ENCODE peak calls at places on chromosomes 6 and 20, in ten cellular contexts. One of them, this sample, is unnamed.

GRCh38 chr20:57526067-57526884 is 1.3 kb upstream of the CTCFL start:
- DNase-seq in stimulated activated CD8-positive, alpha-beta memory T cell treated with anti-CD3 and anti-CD28 coated beads, Interleukin-4, amount 100 ng/mL, for 24 hours: no peak
- DNase-seq in brain microvascular endothelial cell: no peak
- DNase-seq in Ammon's horn: no peak
- DNase-seq in body of pancreas: no peak
- DNase-seq in WTC11: peak
- DNase-seq in progenitor cell of endocrine pancreas: no peak
- DNase-seq in AG09309: no peak
- DNase-seq in KBM-7: peak
- DNase-seq in GM13976: no peak
- DNase-seq in this sample: no peak

GRCh38 chr6:154555075-154555677 is 44.7 kb upstream of the CNKSR3 start:
- DNase-seq in stimulated activated CD8-positive, alpha-beta memory T cell treated with anti-CD3 and anti-CD28 coated beads, Interleukin-4, amount 100 ng/mL, for 24 hours: no peak
- DNase-seq in brain microvascular endothelial cell: no peak
- DNase-seq in Ammon's horn: no peak
- DNase-seq in body of pancreas: peak
- DNase-seq in WTC11: no peak
- DNase-seq in progenitor cell of endocrine pancreas: no peak
- DNase-seq in AG09309: no peak
- DNase-seq in KBM-7: no peak
- DNase-seq in GM13976: no peak
- DNase-seq in this sample: peak

GRCh38 chr6:31651602-31652191 is 764 bp downstream of the BAG6 start:
- DNase-seq in stimulated activated CD8-positive, alpha-beta memory T cell treated with anti-CD3 and anti-CD28 coated beads, Interleukin-4, amount 100 ng/mL, for 24 hours: no peak
- DNase-seq in brain microvascular endothelial cell: peak
- DNase-seq in Ammon's horn: peak
- DNase-seq in body of pancreas: peak
- DNase-seq in WTC11: peak
- DNase-seq in progenitor cell of endocrine pancreas: no peak
- DNase-seq in AG09309: peak
- DNase-seq in KBM-7: peak
- DNase-seq in GM13976: peak
- DNase-seq in this sample: peak

GRCh38 chr6:35487653-35488516 is 9.0 kb downstream of the TEAD3 start:
- DNase-seq in stimulated activated CD8-positive, alpha-beta memory T cell treated with anti-CD3 and anti-CD28 coated beads, Interleukin-4, amount 100 ng/mL, for 24 hours: no peak
- DNase-seq in brain microvascular endothelial cell: no peak
- DNase-seq in Ammon's horn: no peak
- DNase-seq in body of pancreas: no peak
- DNase-seq in WTC11: no peak
- DNase-seq in progenitor cell of endocrine pancreas: no peak
- DNase-seq in AG09309: no peak
- DNase-seq in KBM-7: peak
- DNase-seq in GM13976: no peak
- DNase-seq in this sample: peak

GRCh38 chr6:137728386-137729349 is 138.4 kb upstream of the TNFAIP3 start:
- DNase-seq in stimulated activated CD8-positive, alpha-beta memory T cell treated with anti-CD3 and anti-CD28 coated beads, Interleukin-4, amount 100 ng/mL, for 24 hours: no peak
- DNase-seq in brain microvascular endothelial cell: peak
- DNase-seq in Ammon's horn: peak
- DNase-seq in body of pancreas: peak
- DNase-seq in WTC11: no peak
- DNase-seq in progenitor cell of endocrine pancreas: no peak
- DNase-seq in AG09309: peak
- DNase-seq in KBM-7: no peak
- DNase-seq in GM13976: no peak
- DNase-seq in this sample: peak

GRCh38 chr20:8796088-8796665 is 272.7 kb upstream of the PLCB4 start:
- DNase-seq in stimulated activated CD8-positive, alpha-beta memory T cell treated with anti-CD3 and anti-CD28 coated beads, Interleukin-4, amount 100 ng/mL, for 24 hours: no peak
- DNase-seq in brain microvascular endothelial cell: no peak
- DNase-seq in Ammon's horn: no peak
- DNase-seq in body of pancreas: no peak
- DNase-seq in WTC11: no peak
- DNase-seq in progenitor cell of endocrine pancreas: no peak
- DNase-seq in AG09309: peak
- DNase-seq in KBM-7: no peak
- DNase-seq in GM13976: no peak
- DNase-seq in this sample: peak

GRCh38 chr20:25220810-25221591 is 25.5 kb downstream of the ENTPD6 start:
- DNase-seq in stimulated activated CD8-positive, alpha-beta memory T cell treated with anti-CD3 and anti-CD28 coated beads, Interleukin-4, amount 100 ng/mL, for 24 hours: no peak
- DNase-seq in brain microvascular endothelial cell: no peak
- DNase-seq in Ammon's horn: peak
- DNase-seq in body of pancreas: no peak
- DNase-seq in WTC11: no peak
- DNase-seq in progenitor cell of endocrine pancreas: no peak
- DNase-seq in AG09309: no peak
- DNase-seq in KBM-7: no peak
- DNase-seq in GM13976: no peak
- DNase-seq in this sample: no peak

GRCh38 chr20:61658563-61658962 is 406.5 kb downstream of the CDH4 start:
- DNase-seq in stimulated activated CD8-positive, alpha-beta memory T cell treated with anti-CD3 and anti-CD28 coated beads, Interleukin-4, amount 100 ng/mL, for 24 hours: no peak
- DNase-seq in brain microvascular endothelial cell: no peak
- DNase-seq in Ammon's horn: no peak
- DNase-seq in body of pancreas: no peak
- DNase-seq in WTC11: no peak
- DNase-seq in progenitor cell of endocrine pancreas: no peak
- DNase-seq in AG09309: no peak
- DNase-seq in KBM-7: no peak
- DNase-seq in GM13976: no peak
- DNase-seq in this sample: no peak

GRCh38 chr20:38447931-38448675 is 13.0 kb upstream of the SNHG17 start:
- DNase-seq in stimulated activated CD8-positive, alpha-beta memory T cell treated with anti-CD3 and anti-CD28 coated beads, Interleukin-4, amount 100 ng/mL, for 24 hours: no peak
- DNase-seq in brain microvascular endothelial cell: no peak
- DNase-seq in Ammon's horn: no peak
- DNase-seq in body of pancreas: no peak
- DNase-seq in WTC11: no peak
- DNase-seq in progenitor cell of endocrine pancreas: no peak
- DNase-seq in AG09309: no peak
- DNase-seq in KBM-7: peak
- DNase-seq in GM13976: no peak
- DNase-seq in this sample: no peak

GRCh38 chr6:142945071-142945445 is at the start of gene HIVEP2:
- DNase-seq in stimulated activated CD8-positive, alpha-beta memory T cell treated with anti-CD3 and anti-CD28 coated beads, Interleukin-4, amount 100 ng/mL, for 24 hours: peak
- DNase-seq in brain microvascular endothelial cell: peak
- DNase-seq in Ammon's horn: peak
- DNase-seq in body of pancreas: peak
- DNase-seq in WTC11: peak
- DNase-seq in progenitor cell of endocrine pancreas: peak
- DNase-seq in AG09309: no peak
- DNase-seq in KBM-7: peak
- DNase-seq in GM13976: peak
- DNase-seq in this sample: peak

GRCh38 chr6:159044899-159045727 is at the start of gene TAGAP:
- DNase-seq in stimulated activated CD8-positive, alpha-beta memory T cell treated with anti-CD3 and anti-CD28 coated beads, Interleukin-4, amount 100 ng/mL, for 24 hours: peak
- DNase-seq in brain microvascular endothelial cell: peak
- DNase-seq in Ammon's horn: peak
- DNase-seq in body of pancreas: peak
- DNase-seq in WTC11: no peak
- DNase-seq in progenitor cell of endocrine pancreas: no peak
- DNase-seq in AG09309: no peak
- DNase-seq in KBM-7: peak
- DNase-seq in GM13976: peak
- DNase-seq in this sample: peak

GRCh38 chr6:15044146-15044882 is 201.6 kb upstream of the JARID2 start:
- DNase-seq in stimulated activated CD8-positive, alpha-beta memory T cell treated with anti-CD3 and anti-CD28 coated beads, Interleukin-4, amount 100 ng/mL, for 24 hours: no peak
- DNase-seq in brain microvascular endothelial cell: no peak
- DNase-seq in Ammon's horn: no peak
- DNase-seq in body of pancreas: no peak
- DNase-seq in WTC11: no peak
- DNase-seq in progenitor cell of endocrine pancreas: no peak
- DNase-seq in AG09309: no peak
- DNase-seq in KBM-7: no peak
- DNase-seq in GM13976: no peak
- DNase-seq in this sample: no peak

GRCh38 chr6:47853766-47854165 is 71.9 kb downstream of the OPN5 start:
- DNase-seq in stimulated activated CD8-positive, alpha-beta memory T cell treated with anti-CD3 and anti-CD28 coated beads, Interleukin-4, amount 100 ng/mL, for 24 hours: no peak
- DNase-seq in brain microvascular endothelial cell: no peak
- DNase-seq in Ammon's horn: peak
- DNase-seq in body of pancreas: no peak
- DNase-seq in WTC11: no peak
- DNase-seq in progenitor cell of endocrine pancreas: no peak
- DNase-seq in AG09309: no peak
- DNase-seq in KBM-7: no peak
- DNase-seq in GM13976: no peak
- DNase-seq in this sample: no peak

GRCh38 chr6:30154709-30155521 is 6.1 kb downstream of the TRIM10 start:
- DNase-seq in stimulated activated CD8-positive, alpha-beta memory T cell treated with anti-CD3 and anti-CD28 coated beads, Interleukin-4, amount 100 ng/mL, for 24 hours: no peak
- DNase-seq in brain microvascular endothelial cell: peak
- DNase-seq in Ammon's horn: no peak
- DNase-seq in body of pancreas: peak
- DNase-seq in WTC11: no peak
- DNase-seq in progenitor cell of endocrine pancreas: no peak
- DNase-seq in AG09309: peak
- DNase-seq in KBM-7: no peak
- DNase-seq in GM13976: no peak
- DNase-seq in this sample: peak

GRCh38 chr6:67131827-67132226 is 1424.8 kb upstream of the EYS start:
- DNase-seq in stimulated activated CD8-positive, alpha-beta memory T cell treated with anti-CD3 and anti-CD28 coated beads, Interleukin-4, amount 100 ng/mL, for 24 hours: no peak
- DNase-seq in brain microvascular endothelial cell: no peak
- DNase-seq in Ammon's horn: peak
- DNase-seq in body of pancreas: no peak
- DNase-seq in WTC11: no peak
- DNase-seq in progenitor cell of endocrine pancreas: no peak
- DNase-seq in AG09309: no peak
- DNase-seq in KBM-7: no peak
- DNase-seq in GM13976: no peak
- DNase-seq in this sample: no peak

GRCh38 chr6:141248056-141248799 is 884.5 kb upstream of the GJE1 start:
- DNase-seq in stimulated activated CD8-positive, alpha-beta memory T cell treated with anti-CD3 and anti-CD28 coated beads, Interleukin-4, amount 100 ng/mL, for 24 hours: no peak
- DNase-seq in brain microvascular endothelial cell: no peak
- DNase-seq in Ammon's horn: no peak
- DNase-seq in body of pancreas: no peak
- DNase-seq in WTC11: no peak
- DNase-seq in progenitor cell of endocrine pancreas: no peak
- DNase-seq in AG09309: no peak
- DNase-seq in KBM-7: no peak
- DNase-seq in GM13976: no peak
- DNase-seq in this sample: no peak

GRCh38 chr6:142805042-142805441 is 139.9 kb downstream of the HIVEP2 start:
- DNase-seq in stimulated activated CD8-positive, alpha-beta memory T cell treated with anti-CD3 and anti-CD28 coated beads, Interleukin-4, amount 100 ng/mL, for 24 hours: no peak
- DNase-seq in brain microvascular endothelial cell: no peak
- DNase-seq in Ammon's horn: no peak
- DNase-seq in body of pancreas: no peak
- DNase-seq in WTC11: no peak
- DNase-seq in progenitor cell of endocrine pancreas: no peak
- DNase-seq in AG09309: no peak
- DNase-seq in KBM-7: no peak
- DNase-seq in GM13976: no peak
- DNase-seq in this sample: no peak

GRCh38 chr20:38649275-38649891 is 47.8 kb downstream of the ARHGAP40 start:
- DNase-seq in stimulated activated CD8-positive, alpha-beta memory T cell treated with anti-CD3 and anti-CD28 coated beads, Interleukin-4, amount 100 ng/mL, for 24 hours: no peak
- DNase-seq in brain microvascular endothelial cell: peak
- DNase-seq in Ammon's horn: peak
- DNase-seq in body of pancreas: no peak
- DNase-seq in WTC11: peak
- DNase-seq in progenitor cell of endocrine pancreas: no peak
- DNase-seq in AG09309: no peak
- DNase-seq in KBM-7: no peak
- DNase-seq in GM13976: peak
- DNase-seq in this sample: peak

GRCh38 chr20:44069203-44069931 is 117.6 kb downstream of the JPH2 start:
- DNase-seq in stimulated activated CD8-positive, alpha-beta memory T cell treated with anti-CD3 and anti-CD28 coated beads, Interleukin-4, amount 100 ng/mL, for 24 hours: peak
- DNase-seq in brain microvascular endothelial cell: no peak
- DNase-seq in Ammon's horn: no peak
- DNase-seq in body of pancreas: no peak
- DNase-seq in WTC11: no peak
- DNase-seq in progenitor cell of endocrine pancreas: no peak
- DNase-seq in AG09309: no peak
- DNase-seq in KBM-7: no peak
- DNase-seq in GM13976: peak
- DNase-seq in this sample: no peak

GRCh38 chr6:34671801-34672656 is 24.5 kb downstream of the ILRUN start:
- DNase-seq in stimulated activated CD8-positive, alpha-beta memory T cell treated with anti-CD3 and anti-CD28 coated beads, Interleukin-4, amount 100 ng/mL, for 24 hours: peak
- DNase-seq in brain microvascular endothelial cell: no peak
- DNase-seq in Ammon's horn: no peak
- DNase-seq in body of pancreas: no peak
- DNase-seq in WTC11: no peak
- DNase-seq in progenitor cell of endocrine pancreas: no peak
- DNase-seq in AG09309: no peak
- DNase-seq in KBM-7: no peak
- DNase-seq in GM13976: peak
- DNase-seq in this sample: peak

GRCh38 chr6:3211681-3212080 is 15.8 kb downstream of the TUBB2B start:
- DNase-seq in stimulated activated CD8-positive, alpha-beta memory T cell treated with anti-CD3 and anti-CD28 coated beads, Interleukin-4, amount 100 ng/mL, for 24 hours: no peak
- DNase-seq in brain microvascular endothelial cell: no peak
- DNase-seq in Ammon's horn: peak
- DNase-seq in body of pancreas: peak
- DNase-seq in WTC11: no peak
- DNase-seq in progenitor cell of endocrine pancreas: no peak
- DNase-seq in AG09309: no peak
- DNase-seq in KBM-7: no peak
- DNase-seq in GM13976: no peak
- DNase-seq in this sample: peak

GRCh38 chr20:50436696-50437095 is 73.5 kb upstream of the PTPN1 start:
- DNase-seq in stimulated activated CD8-positive, alpha-beta memory T cell treated with anti-CD3 and anti-CD28 coated beads, Interleukin-4, amount 100 ng/mL, for 24 hours: no peak
- DNase-seq in brain microvascular endothelial cell: no peak
- DNase-seq in Ammon's horn: no peak
- DNase-seq in body of pancreas: no peak
- DNase-seq in WTC11: no peak
- DNase-seq in progenitor cell of endocrine pancreas: no peak
- DNase-seq in AG09309: no peak
- DNase-seq in KBM-7: no peak
- DNase-seq in GM13976: no peak
- DNase-seq in this sample: no peak

GRCh38 chr20:41175201-41175651 is 37.9 kb downstream of the PLCG1 start:
- DNase-seq in stimulated activated CD8-positive, alpha-beta memory T cell treated with anti-CD3 and anti-CD28 coated beads, Interleukin-4, amount 100 ng/mL, for 24 hours: no peak
- DNase-seq in brain microvascular endothelial cell: no peak
- DNase-seq in Ammon's horn: no peak
- DNase-seq in body of pancreas: no peak
- DNase-seq in WTC11: peak
- DNase-seq in progenitor cell of endocrine pancreas: peak
- DNase-seq in AG09309: no peak
- DNase-seq in KBM-7: no peak
- DNase-seq in GM13976: no peak
- DNase-seq in this sample: no peak

GRCh38 chr6:23224540-23224939 is 655.2 kb downstream of the HDGFL1 start:
- DNase-seq in stimulated activated CD8-positive, alpha-beta memory T cell treated with anti-CD3 and anti-CD28 coated beads, Interleukin-4, amount 100 ng/mL, for 24 hours: no peak
- DNase-seq in brain microvascular endothelial cell: no peak
- DNase-seq in Ammon's horn: no peak
- DNase-seq in body of pancreas: no peak
- DNase-seq in WTC11: no peak
- DNase-seq in progenitor cell of endocrine pancreas: no peak
- DNase-seq in AG09309: no peak
- DNase-seq in KBM-7: no peak
- DNase-seq in GM13976: no peak
- DNase-seq in this sample: no peak

GRCh38 chr6:128841518-128841917 is 41.4 kb upstream of the LAMA2 start:
- DNase-seq in stimulated activated CD8-positive, alpha-beta memory T cell treated with anti-CD3 and anti-CD28 coated beads, Interleukin-4, amount 100 ng/mL, for 24 hours: no peak
- DNase-seq in brain microvascular endothelial cell: no peak
- DNase-seq in Ammon's horn: no peak
- DNase-seq in body of pancreas: no peak
- DNase-seq in WTC11: no peak
- DNase-seq in progenitor cell of endocrine pancreas: no peak
- DNase-seq in AG09309: no peak
- DNase-seq in KBM-7: no peak
- DNase-seq in GM13976: no peak
- DNase-seq in this sample: no peak

GRCh38 chr20:59958626-59959025 is 403 bp downstream of the CDH26 start:
- DNase-seq in stimulated activated CD8-positive, alpha-beta memory T cell treated with anti-CD3 and anti-CD28 coated beads, Interleukin-4, amount 100 ng/mL, for 24 hours: no peak
- DNase-seq in brain microvascular endothelial cell: no peak
- DNase-seq in Ammon's horn: no peak
- DNase-seq in body of pancreas: no peak
- DNase-seq in WTC11: peak
- DNase-seq in progenitor cell of endocrine pancreas: peak
- DNase-seq in AG09309: no peak
- DNase-seq in KBM-7: no peak
- DNase-seq in GM13976: no peak
- DNase-seq in this sample: no peak

GRCh38 chr6:133923938-133924593 is 29.0 kb upstream of the TBPL1 start:
- DNase-seq in stimulated activated CD8-positive, alpha-beta memory T cell treated with anti-CD3 and anti-CD28 coated beads, Interleukin-4, amount 100 ng/mL, for 24 hours: peak
- DNase-seq in brain microvascular endothelial cell: peak
- DNase-seq in Ammon's horn: peak
- DNase-seq in body of pancreas: peak
- DNase-seq in WTC11: peak
- DNase-seq in progenitor cell of endocrine pancreas: peak
- DNase-seq in AG09309: peak
- DNase-seq in KBM-7: peak
- DNase-seq in GM13976: peak
- DNase-seq in this sample: peak

GRCh38 chr6:19999319-20000191 is 162.4 kb downstream of the ID4 start:
- DNase-seq in stimulated activated CD8-positive, alpha-beta memory T cell treated with anti-CD3 and anti-CD28 coated beads, Interleukin-4, amount 100 ng/mL, for 24 hours: no peak
- DNase-seq in brain microvascular endothelial cell: peak
- DNase-seq in Ammon's horn: no peak
- DNase-seq in body of pancreas: no peak
- DNase-seq in WTC11: no peak
- DNase-seq in progenitor cell of endocrine pancreas: no peak
- DNase-seq in AG09309: no peak
- DNase-seq in KBM-7: peak
- DNase-seq in GM13976: peak
- DNase-seq in this sample: peak

This sample was measured in cardiac fibroblast.